ENCODE peak calls at places on chromosomes 6 and 20, in nine cellular contexts. One of them, this sample, is unnamed.

GRCh38 chr20:9573598-9573997 is 59.2 kb downstream of the LAMP5 start:
- DNase-seq in upper lobe of right lung: no peak
- DNase-seq in ovary: no peak
- DNase-seq in heart right ventricle: no peak
- DNase-seq in PC-9: no peak
- DNase-seq in Caco-2: no peak
- DNase-seq in lower lobe of right lung: no peak
- DNase-seq in psoas muscle: no peak
- DNase-seq in CD4-positive, alpha-beta T cell: no peak
- DNase-seq in this sample: no peak

GRCh38 chr6:14724546-14724945 is 521.3 kb upstream of the JARID2 start:
- DNase-seq in lower lobe of right lung: no peak
- DNase-seq in psoas muscle: no peak
- DNase-seq in PC-9: no peak
- DNase-seq in Caco-2: no peak
- DNase-seq in heart right ventricle: no peak
- DNase-seq in upper lobe of right lung: no peak
- DNase-seq in CD4-positive, alpha-beta T cell: no peak
- DNase-seq in ovary: no peak
- DNase-seq in this sample: no peak

GRCh38 chr20:63657260-63657936 is 714 bp upstream of the RTEL1 start:
- DNase-seq in upper lobe of right lung: no peak
- DNase-seq in PC-9: no peak
- DNase-seq in ovary: no peak
- DNase-seq in psoas muscle: no peak
- DNase-seq in Caco-2: no peak
- DNase-seq in CD4-positive, alpha-beta T cell: no peak
- DNase-seq in lower lobe of right lung: peak; percentile 49
- DNase-seq in heart right ventricle: no peak
- DNase-seq in this sample: no peak

GRCh38 chr6:101401792-101402617 is 8.5 kb downstream of the GRIK2 start:
- DNase-seq in ovary: no peak
- DNase-seq in Caco-2: no peak
- DNase-seq in CD4-positive, alpha-beta T cell: no peak
- DNase-seq in psoas muscle: no peak
- DNase-seq in PC-9: no peak
- DNase-seq in upper lobe of right lung: peak; percentile 55
- DNase-seq in heart right ventricle: peak; percentile 24
- DNase-seq in lower lobe of right lung: no peak
- DNase-seq in this sample: no peak

GRCh38 chr20:52914870-52915269 is 57.3 kb upstream of the TSHZ2 start:
- DNase-seq in Caco-2: no peak
- DNase-seq in ovary: no peak
- DNase-seq in upper lobe of right lung: no peak
- DNase-seq in lower lobe of right lung: no peak
- DNase-seq in PC-9: no peak
- DNase-seq in CD4-positive, alpha-beta T cell: no peak
- DNase-seq in heart right ventricle: no peak
- DNase-seq in psoas muscle: no peak
- DNase-seq in this sample: no peak

GRCh38 chr6:35601331-35602132 is 87.2 kb downstream of the FKBP5 start:
- DNase-seq in heart right ventricle: no peak
- DNase-seq in PC-9: peak; percentile 87
- DNase-seq in psoas muscle: peak; percentile 46
- DNase-seq in Caco-2: no peak
- DNase-seq in lower lobe of right lung: no peak
- DNase-seq in upper lobe of right lung: no peak
- DNase-seq in CD4-positive, alpha-beta T cell: peak; percentile 58
- DNase-seq in ovary: no peak
- DNase-seq in this sample: peak; percentile 81

GRCh38 chr6:391559-392440 is at the start of gene IRF4:
- DNase-seq in CD4-positive, alpha-beta T cell: no peak
- DNase-seq in Caco-2: no peak
- DNase-seq in psoas muscle: no peak
- DNase-seq in heart right ventricle: no peak
- DNase-seq in upper lobe of right lung: no peak
- DNase-seq in lower lobe of right lung: no peak
- DNase-seq in ovary: no peak
- DNase-seq in PC-9: no peak
- DNase-seq in this sample: no peak

GRCh38 chr6:63785006-63785405 is 149.4 kb downstream of the PHF3 start:
- DNase-seq in CD4-positive, alpha-beta T cell: no peak
- DNase-seq in heart right ventricle: no peak
- DNase-seq in ovary: no peak
- DNase-seq in Caco-2: no peak
- DNase-seq in upper lobe of right lung: no peak
- DNase-seq in PC-9: no peak
- DNase-seq in lower lobe of right lung: no peak
- DNase-seq in psoas muscle: no peak
- DNase-seq in this sample: no peak

GRCh38 chr6:148935705-148936306 is 189.0 kb downstream of the UST start:
- DNase-seq in CD4-positive, alpha-beta T cell: no peak
- DNase-seq in ovary: no peak
- DNase-seq in psoas muscle: no peak
- DNase-seq in upper lobe of right lung: no peak
- DNase-seq in heart right ventricle: no peak
- DNase-seq in Caco-2: no peak
- DNase-seq in lower lobe of right lung: no peak
- DNase-seq in PC-9: no peak
- DNase-seq in this sample: no peak

GRCh38 chr6:122376246-122376645 is 23.2 kb upstream of the HSF2 start:
- DNase-seq in ovary: no peak
- DNase-seq in heart right ventricle: no peak
- DNase-seq in lower lobe of right lung: no peak
- DNase-seq in psoas muscle: no peak
- DNase-seq in upper lobe of right lung: no peak
- DNase-seq in PC-9: no peak
- DNase-seq in Caco-2: no peak
- DNase-seq in CD4-positive, alpha-beta T cell: no peak
- DNase-seq in this sample: no peak

GRCh38 chr20:59559024-59559817 is 45.1 kb upstream of the PHACTR3 start:
- DNase-seq in ovary: no peak
- DNase-seq in PC-9: no peak
- DNase-seq in Caco-2: no peak
- DNase-seq in CD4-positive, alpha-beta T cell: no peak
- DNase-seq in psoas muscle: no peak
- DNase-seq in heart right ventricle: no peak
- DNase-seq in upper lobe of right lung: no peak
- DNase-seq in lower lobe of right lung: no peak
- DNase-seq in this sample: no peak

GRCh38 chr20:48797275-48797825 is 30.4 kb downstream of the PREX1 start:
- DNase-seq in heart right ventricle: peak; percentile 31
- DNase-seq in ovary: no peak
- DNase-seq in CD4-positive, alpha-beta T cell: no peak
- DNase-seq in psoas muscle: peak; percentile 36
- DNase-seq in lower lobe of right lung: peak; percentile 63
- DNase-seq in upper lobe of right lung: peak; percentile 63
- DNase-seq in PC-9: no peak
- DNase-seq in Caco-2: no peak
- DNase-seq in this sample: peak; percentile 9

GRCh38 chr20:1334761-1335160 is 5.8 kb upstream of the SDCBP2 start:
- DNase-seq in CD4-positive, alpha-beta T cell: no peak
- DNase-seq in ovary: no peak
- DNase-seq in lower lobe of right lung: no peak
- DNase-seq in upper lobe of right lung: no peak
- DNase-seq in psoas muscle: no peak
- DNase-seq in PC-9: no peak
- DNase-seq in heart right ventricle: no peak
- DNase-seq in Caco-2: no peak
- DNase-seq in this sample: no peak

GRCh38 chr6:73665686-73666319 is 12.0 kb upstream of the SLC17A5 start:
- DNase-seq in psoas muscle: no peak
- DNase-seq in heart right ventricle: no peak
- DNase-seq in PC-9: peak; percentile 80
- DNase-seq in CD4-positive, alpha-beta T cell: no peak
- DNase-seq in lower lobe of right lung: no peak
- DNase-seq in ovary: no peak
- DNase-seq in Caco-2: no peak
- DNase-seq in upper lobe of right lung: no peak
- DNase-seq in this sample: no peak

DNA sequence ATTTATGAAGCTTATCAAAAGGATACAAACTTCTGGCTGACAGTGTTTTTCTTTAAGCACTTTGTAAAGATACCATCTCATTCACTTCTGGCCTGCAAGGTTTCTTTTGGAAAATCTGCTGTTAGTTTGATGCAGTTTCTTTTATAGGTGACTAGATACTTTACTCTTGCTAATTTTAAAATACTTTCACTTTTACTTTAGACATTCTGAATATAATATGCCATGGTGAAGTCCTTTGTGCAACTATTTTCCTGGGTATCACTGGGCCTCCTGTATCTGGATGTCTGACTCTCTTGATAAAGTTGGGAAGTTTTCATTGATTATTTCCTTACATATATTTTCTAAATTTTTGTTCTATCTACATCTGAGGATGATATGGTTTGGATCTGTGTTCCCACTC is 29.0 kb upstream of the ZNF337 start:
- DNase-seq in Caco-2: no peak
- DNase-seq in upper lobe of right lung: no peak
- DNase-seq in CD4-positive, alpha-beta T cell: no peak
- DNase-seq in psoas muscle: no peak
- DNase-seq in lower lobe of right lung: no peak
- DNase-seq in heart right ventricle: no peak
- DNase-seq in PC-9: no peak
- DNase-seq in ovary: no peak
- DNase-seq in this sample: no peak
- H3K9me3 ChIP-seq in Caco-2: peaks cover 16% of the 10 kb centered on the region
- H3K9me3 ChIP-seq in upper lobe of right lung: peaks cover 5% of the 10 kb centered on the region
- H3K9me3 ChIP-seq in CD4-positive, alpha-beta T cell: peaks cover 28% of the 10 kb centered on the region
- H3K9me3 ChIP-seq in psoas muscle: peaks cover 20% of the 10 kb centered on the region
- H3K9me3 ChIP-seq in lower lobe of right lung: peaks cover 20% of the 10 kb centered on the region
- H3K9me3 ChIP-seq in heart right ventricle: peaks cover 30% of the 10 kb centered on the region
- H3K9me3 ChIP-seq in PC-9: peaks cover 14% of the 10 kb centered on the region
- H3K9me3 ChIP-seq in ovary: no peaks in the 10 kb centered on the region
- H3K9me3 ChIP-seq in this sample: no peaks in the 10 kb centered on the region

GRCh38 chr6:30726506-30727413 is 6.6 kb downstream of the TUBB start:
- DNase-seq in CD4-positive, alpha-beta T cell: no peak
- DNase-seq in ovary: no peak
- DNase-seq in lower lobe of right lung: no peak
- DNase-seq in upper lobe of right lung: no peak
- DNase-seq in heart right ventricle: no peak
- DNase-seq in Caco-2: no peak
- DNase-seq in PC-9: no peak
- DNase-seq in psoas muscle: no peak
- DNase-seq in this sample: no peak

GRCh38 chr6:30730611-30731435 is 10.7 kb downstream of the TUBB start:
- DNase-seq in PC-9: peak; percentile 89
- DNase-seq in psoas muscle: peak; percentile 49
- DNase-seq in lower lobe of right lung: peak; percentile 86
- DNase-seq in ovary: peak; percentile 72
- DNase-seq in upper lobe of right lung: peak; percentile 91
- DNase-seq in Caco-2: peak; percentile 65
- DNase-seq in heart right ventricle: peak; percentile 70
- DNase-seq in CD4-positive, alpha-beta T cell: peak; percentile 81
- DNase-seq in this sample: peak; percentile 87

GRCh38 chr6:30725713-30726505 is 5.8 kb downstream of the TUBB start:
- DNase-seq in CD4-positive, alpha-beta T cell: no peak
- DNase-seq in ovary: no peak
- DNase-seq in PC-9: no peak
- DNase-seq in upper lobe of right lung: no peak
- DNase-seq in psoas muscle: no peak
- DNase-seq in Caco-2: no peak
- DNase-seq in lower lobe of right lung: no peak
- DNase-seq in heart right ventricle: no peak
- DNase-seq in this sample: no peak

GRCh38 chr6:30724906-30725667 is 4.9 kb downstream of the TUBB start:
- DNase-seq in ovary: no peak
- DNase-seq in heart right ventricle: no peak
- DNase-seq in lower lobe of right lung: no peak
- DNase-seq in PC-9: no peak
- DNase-seq in Caco-2: no peak
- DNase-seq in CD4-positive, alpha-beta T cell: no peak
- DNase-seq in psoas muscle: no peak
- DNase-seq in upper lobe of right lung: no peak
- DNase-seq in this sample: no peak

GRCh38 chr6:30727920-30728605 is 7.9 kb downstream of the TUBB start:
- DNase-seq in ovary: no peak
- DNase-seq in CD4-positive, alpha-beta T cell: no peak
- DNase-seq in upper lobe of right lung: no peak
- DNase-seq in psoas muscle: no peak
- DNase-seq in heart right ventricle: no peak
- DNase-seq in PC-9: no peak
- DNase-seq in lower lobe of right lung: no peak
- DNase-seq in Caco-2: no peak
- DNase-seq in this sample: no peak
- TF ChIP-seq CTCF in ovary: no peak
- TF ChIP-seq CTCF in CD4-positive, alpha-beta T cell: no peak
- TF ChIP-seq CTCF in upper lobe of right lung: no peak
- TF ChIP-seq CTCF in psoas muscle: no peak
- TF ChIP-seq CTCF in heart right ventricle: no peak
- TF ChIP-seq CTCF in PC-9: no peak
- TF ChIP-seq CTCF in lower lobe of right lung: no peak
- TF ChIP-seq CTCF in Caco-2: no peak
- TF ChIP-seq CTCF in this sample: no peak

GRCh38 chr6:31359556-31359955 is 2.6 kb upstream of the HLA-B start:
- DNase-seq in psoas muscle: no peak
- DNase-seq in ovary: no peak
- DNase-seq in Caco-2: no peak
- DNase-seq in CD4-positive, alpha-beta T cell: no peak
- DNase-seq in upper lobe of right lung: no peak
- DNase-seq in lower lobe of right lung: no peak
- DNase-seq in heart right ventricle: no peak
- DNase-seq in PC-9: no peak
- DNase-seq in this sample: no peak

GRCh38 chr6:31355540-31355988 is 1.4 kb downstream of the HLA-B start:
- DNase-seq in CD4-positive, alpha-beta T cell: no peak
- DNase-seq in heart right ventricle: no peak
- DNase-seq in lower lobe of right lung: no peak
- DNase-seq in psoas muscle: no peak
- DNase-seq in upper lobe of right lung: no peak
- DNase-seq in Caco-2: no peak
- DNase-seq in ovary: no peak
- DNase-seq in PC-9: no peak
- DNase-seq in this sample: no peak

GRCh38 chr6:31356216-31356945 is 598 bp downstream of the HLA-B start:
- DNase-seq in psoas muscle: peak; percentile 46
- DNase-seq in ovary: peak; percentile 64
- DNase-seq in heart right ventricle: peak; percentile 60
- DNase-seq in PC-9: no peak
- DNase-seq in upper lobe of right lung: peak; percentile 77
- DNase-seq in Caco-2: no peak
- DNase-seq in CD4-positive, alpha-beta T cell: peak; percentile 39
- DNase-seq in lower lobe of right lung: peak; percentile 75
- DNase-seq in this sample: peak; percentile 72

GRCh38 chr6:31356946-31357466 is at the start of gene HLA-B:
- DNase-seq in lower lobe of right lung: peak; percentile 81
- DNase-seq in heart right ventricle: peak; percentile 88
- DNase-seq in PC-9: peak; percentile 49
- DNase-seq in Caco-2: no peak
- DNase-seq in upper lobe of right lung: peak; percentile 82
- DNase-seq in CD4-positive, alpha-beta T cell: peak; percentile 79
- DNase-seq in psoas muscle: peak; percentile 85
- DNase-seq in ovary: peak; percentile 82
- DNase-seq in this sample: peak; percentile 71

GRCh38 chr6:31358302-31358701 is 1.3 kb upstream of the HLA-B start:
- DNase-seq in Caco-2: no peak
- DNase-seq in psoas muscle: no peak
- DNase-seq in PC-9: no peak
- DNase-seq in upper lobe of right lung: no peak
- DNase-seq in ovary: no peak
- DNase-seq in lower lobe of right lung: no peak
- DNase-seq in CD4-positive, alpha-beta T cell: no peak
- DNase-seq in heart right ventricle: no peak
- DNase-seq in this sample: no peak
- H3K27me3 ChIP-seq in Caco-2: no peaks in the 10 kb centered on the region
- H3K27me3 ChIP-seq in psoas muscle: peaks cover 31% of the 10 kb centered on the region
- H3K27me3 ChIP-seq in PC-9: peaks cover 24% of the 10 kb centered on the region
- H3K27me3 ChIP-seq in upper lobe of right lung: peaks cover 4% of the 10 kb centered on the region
- H3K27me3 ChIP-seq in ovary: no peaks in the 10 kb centered on the region
- H3K27me3 ChIP-seq in lower lobe of right lung: no peaks in the 10 kb centered on the region
- H3K27me3 ChIP-seq in CD4-positive, alpha-beta T cell: no peaks in the 10 kb centered on the region
- H3K27me3 ChIP-seq in heart right ventricle: no peaks in the 10 kb centered on the region
- H3K27me3 ChIP-seq in this sample: no peaks in the 10 kb centered on the region

GRCh38 chr20:19138758-19139157 is 73.7 kb upstream of the SLC24A3 start:
- DNase-seq in upper lobe of right lung: no peak
- DNase-seq in heart right ventricle: no peak
- DNase-seq in lower lobe of right lung: no peak
- DNase-seq in CD4-positive, alpha-beta T cell: no peak
- DNase-seq in PC-9: no peak
- DNase-seq in Caco-2: no peak
- DNase-seq in ovary: no peak
- DNase-seq in psoas muscle: no peak
- DNase-seq in this sample: no peak
- H3K9me3 ChIP-seq in upper lobe of right lung: no peaks in the 10 kb centered on the region
- H3K9me3 ChIP-seq in heart right ventricle: no peaks in the 10 kb centered on the region
- H3K9me3 ChIP-seq in lower lobe of right lung: peaks cover 3% of the 10 kb centered on the region
- H3K9me3 ChIP-seq in CD4-positive, alpha-beta T cell: no peaks in the 10 kb centered on the region
- H3K9me3 ChIP-seq in PC-9: peaks cover 5% of the 10 kb centered on the region
- H3K9me3 ChIP-seq in Caco-2: peaks cover 6% of the 10 kb centered on the region
- H3K9me3 ChIP-seq in ovary: no peaks in the 10 kb centered on the region
- H3K9me3 ChIP-seq in psoas muscle: no peaks in the 10 kb centered on the region
- H3K9me3 ChIP-seq in this sample: no peaks in the 10 kb centered on the region

This sample was measured in thyroid gland.